ENCODE peak calls at places on chromosomes 16 and 17, in four cellular contexts. One of them, this sample, is unnamed. For H3K4me1, the result is how much of the 10 kb centered on the place peaks cover.

GRCh38 chr16:25011891-25012499 is 3.2 kb downstream of the ARHGAP17 start:
- DNase-seq in sigmoid colon: no peak
- DNase-seq in A549: peak
- DNase-seq in tibial nerve: no peak
- DNase-seq in this sample: no peak

GRCh38 chr16:22732959-22733358 is 81.0 kb upstream of the HS3ST2 start:
- DNase-seq in A549: no peak
- DNase-seq in tibial nerve: no peak
- DNase-seq in sigmoid colon: no peak
- DNase-seq in this sample: no peak

GRCh38 chr17:63697341-63698286 is 2.3 kb downstream of the LIMD2 start:
- DNase-seq in A549: peak
- DNase-seq in tibial nerve: no peak
- DNase-seq in sigmoid colon: no peak
- DNase-seq in this sample: no peak

GRCh38 chr17:74919440-74920305 is 3.4 kb downstream of the USH1G start:
- DNase-seq in sigmoid colon: no peak
- DNase-seq in A549: peak
- DNase-seq in tibial nerve: no peak
- DNase-seq in this sample: no peak

GRCh38 chr17:73015722-73016276 is 76.7 kb downstream of the SLC39A11 start:
- DNase-seq in tibial nerve: no peak
- DNase-seq in A549: no peak
- DNase-seq in sigmoid colon: no peak
- DNase-seq in this sample: no peak

GRCh38 chr17:78109489-78109761 is 19.1 kb downstream of the TMC6 start:
- DNase-seq in tibial nerve: no peak
- DNase-seq in sigmoid colon: peak
- DNase-seq in A549: no peak
- DNase-seq in this sample: no peak

GRCh38 chr17:17528696-17529652 is 32.8 kb upstream of the RASD1 start:
- DNase-seq in tibial nerve: no peak
- DNase-seq in A549: no peak
- DNase-seq in sigmoid colon: no peak
- DNase-seq in this sample: no peak

GRCh38 chr16:14302031-14302398 is 230.9 kb downstream of the MRTFB start:
- DNase-seq in tibial nerve: no peak
- DNase-seq in sigmoid colon: peak
- DNase-seq in A549: peak
- DNase-seq in this sample: no peak

GRCh38 chr17:32341141-32341856 is 674 bp downstream of the C17orf75 start:
- DNase-seq in tibial nerve: no peak
- DNase-seq in A549: peak
- DNase-seq in sigmoid colon: no peak
- DNase-seq in this sample: no peak

GRCh38 chr17:82956146-82956725 is 116.4 kb upstream of the ZNF750 start:
- DNase-seq in sigmoid colon: peak
- DNase-seq in tibial nerve: no peak
- DNase-seq in A549: no peak
- DNase-seq in this sample: no peak

GRCh38 chr17:38701504-38702165 is 3.4 kb upstream of the MLLT6 start:
- DNase-seq in A549: peak
- DNase-seq in tibial nerve: no peak
- DNase-seq in sigmoid colon: no peak
- DNase-seq in this sample: no peak

GRCh38 chr17:68759343-68760140 is 158.4 kb upstream of the FAM20A start:
- DNase-seq in tibial nerve: peak
- DNase-seq in A549: peak
- DNase-seq in sigmoid colon: peak
- DNase-seq in this sample: peak

GRCh38 chr17:82019905-82020873 is 2.5 kb downstream of the CENPX start:
- DNase-seq in tibial nerve: no peak
- DNase-seq in A549: peak
- DNase-seq in sigmoid colon: no peak
- DNase-seq in this sample: no peak

GRCh38 chr17:43572368-43572980 is 26.3 kb upstream of the ETV4 start:
- DNase-seq in tibial nerve: no peak
- DNase-seq in A549: no peak
- DNase-seq in sigmoid colon: no peak
- DNase-seq in this sample: no peak

GRCh38 chr16:68826652-68827051 is 16.7 kb upstream of the TANGO6 start:
- DNase-seq in tibial nerve: no peak
- DNase-seq in A549: no peak
- DNase-seq in sigmoid colon: no peak
- DNase-seq in this sample: no peak

GRCh38 chr16:68823401-68823800 is 19.9 kb upstream of the TANGO6 start:
- DNase-seq in tibial nerve: no peak
- DNase-seq in sigmoid colon: no peak
- DNase-seq in A549: no peak
- DNase-seq in this sample: no peak

GRCh38 chr16:68825427-68825826 is 17.9 kb upstream of the TANGO6 start:
- DNase-seq in sigmoid colon: no peak
- DNase-seq in A549: no peak
- DNase-seq in tibial nerve: no peak
- DNase-seq in this sample: no peak
- TF ChIP-seq POLR2A in sigmoid colon: no peak
- TF ChIP-seq POLR2A in A549: no peak
- TF ChIP-seq POLR2A in tibial nerve: no peak
- TF ChIP-seq POLR2A in this sample: no peak

GRCh38 chr16:28064706-28065249 is 1.3 kb upstream of the GSG1L start:
- DNase-seq in tibial nerve: no peak
- DNase-seq in A549: no peak
- DNase-seq in sigmoid colon: no peak
- DNase-seq in this sample: no peak
- H3K4me1 ChIP-seq in tibial nerve: under half
- H3K4me1 ChIP-seq in A549: under half
- H3K4me1 ChIP-seq in sigmoid colon: under half
- H3K4me1 ChIP-seq in this sample: under half

GRCh38 chr17:80649672-80650338 is 105.2 kb downstream of the RPTOR start:
- DNase-seq in tibial nerve: peak
- DNase-seq in sigmoid colon: no peak
- DNase-seq in A549: peak
- DNase-seq in this sample: no peak
- TF ChIP-seq CTCF in tibial nerve: peak
- TF ChIP-seq CTCF in sigmoid colon: no peak
- TF ChIP-seq CTCF in A549: peak
- TF ChIP-seq CTCF in this sample: no peak

GRCh38 chr17:7841309-7841621 is 7.2 kb downstream of the KDM6B start:
- DNase-seq in A549: no peak
- DNase-seq in tibial nerve: no peak
- DNase-seq in sigmoid colon: no peak
- DNase-seq in this sample: no peak

GRCh38 chr17:7842950-7843535 is 9.0 kb downstream of the KDM6B start:
- DNase-seq in A549: peak
- DNase-seq in tibial nerve: peak
- DNase-seq in sigmoid colon: peak
- DNase-seq in this sample: peak

GRCh38 chr17:7841622-7842379 is 7.8 kb downstream of the KDM6B start:
- DNase-seq in A549: peak
- DNase-seq in tibial nerve: peak
- DNase-seq in sigmoid colon: peak
- DNase-seq in this sample: peak

GRCh38 chr17:7843536-7844291 is 9.7 kb downstream of the KDM6B start:
- DNase-seq in tibial nerve: peak
- DNase-seq in sigmoid colon: peak
- DNase-seq in A549: peak
- DNase-seq in this sample: peak

GRCh38 chr17:7842380-7842949 is 8.4 kb downstream of the KDM6B start:
- DNase-seq in sigmoid colon: peak
- DNase-seq in tibial nerve: peak
- DNase-seq in A549: peak
- DNase-seq in this sample: peak
- TF ChIP-seq POLR2A in sigmoid colon: no peak
- TF ChIP-seq POLR2A in tibial nerve: no peak
- TF ChIP-seq POLR2A in A549: no peak
- TF ChIP-seq POLR2A in this sample: peak

GRCh38 chr16:89410322-89410721 is 80.0 kb downstream of the ANKRD11 start:
- DNase-seq in sigmoid colon: no peak
- DNase-seq in A549: no peak
- DNase-seq in tibial nerve: no peak
- DNase-seq in this sample: no peak
- H3K4me1 ChIP-seq in sigmoid colon: under half
- H3K4me1 ChIP-seq in A549: half or more
- H3K4me1 ChIP-seq in tibial nerve: half or more
- H3K4me1 ChIP-seq in this sample: under half

DNA sequence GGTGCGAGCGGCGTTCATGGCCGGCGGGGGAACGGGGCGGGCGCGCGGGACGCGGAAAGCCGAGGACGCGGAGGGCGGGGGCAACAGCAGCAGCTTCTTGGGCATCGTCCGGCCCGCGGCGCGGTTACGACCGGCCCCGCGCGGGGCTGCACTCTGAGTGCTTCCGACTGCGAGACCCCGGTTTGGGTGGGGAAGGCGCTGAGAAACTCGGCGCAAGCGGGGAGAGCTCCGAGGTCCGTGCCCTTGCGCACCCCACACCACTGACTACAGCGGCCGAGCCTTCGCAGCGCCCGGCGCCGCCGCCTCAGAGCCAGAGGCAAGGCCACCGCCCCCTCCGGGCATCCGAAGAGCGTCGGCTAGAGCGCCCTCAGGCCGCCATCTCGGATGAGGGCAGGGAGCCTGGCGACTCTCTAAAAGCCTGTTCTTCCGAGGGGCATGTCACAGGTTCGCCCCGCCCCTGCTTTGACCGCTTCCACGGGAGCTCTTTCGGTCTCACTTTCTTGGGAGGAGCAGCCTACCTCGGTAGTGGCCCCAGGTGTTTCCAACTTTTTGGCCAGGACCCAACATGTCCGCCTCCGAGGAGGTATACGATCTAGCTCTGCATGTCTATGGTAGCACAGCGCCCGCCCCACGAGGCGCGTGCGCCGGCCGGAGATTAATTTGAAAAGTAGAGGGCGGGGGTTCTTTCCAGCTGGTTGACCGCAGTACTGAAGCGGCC is at the start of gene PRPSAP1:
- DNase-seq in sigmoid colon: peak
- DNase-seq in tibial nerve: peak
- DNase-seq in A549: peak
- DNase-seq in this sample: peak
- TF ChIP-seq CTCF in sigmoid colon: peak
- TF ChIP-seq CTCF in tibial nerve: peak
- TF ChIP-seq CTCF in A549: no peak
- TF ChIP-seq CTCF in this sample: no peak

GRCh38 chr17:40095944-40096791 is 4.2 kb downstream of the NR1D1 start:
- DNase-seq in A549: no peak
- DNase-seq in sigmoid colon: peak
- DNase-seq in tibial nerve: peak
- DNase-seq in this sample: no peak
- TF ChIP-seq POLR2A in A549: no peak
- TF ChIP-seq POLR2A in sigmoid colon: no peak
- TF ChIP-seq POLR2A in tibial nerve: no peak
- TF ChIP-seq POLR2A in this sample: no peak

GRCh38 chr16:2473999-2474876 is 689 bp upstream of the TBC1D24 start:
- DNase-seq in A549: peak
- DNase-seq in tibial nerve: no peak
- DNase-seq in sigmoid colon: no peak
- DNase-seq in this sample: no peak
- H3K4me1 ChIP-seq in A549: under half
- H3K4me1 ChIP-seq in tibial nerve: under half
- H3K4me1 ChIP-seq in sigmoid colon: under half
- H3K4me1 ChIP-seq in this sample: under half

GRCh38 chr17:48137658-48138057 is 30.1 kb downstream of the SNX11 start:
- DNase-seq in tibial nerve: no peak
- DNase-seq in sigmoid colon: no peak
- DNase-seq in A549: no peak
- DNase-seq in this sample: no peak

GRCh38 chr17:48139948-48140347 is 32.4 kb downstream of the SNX11 start:
- DNase-seq in sigmoid colon: no peak
- DNase-seq in A549: no peak
- DNase-seq in tibial nerve: no peak
- DNase-seq in this sample: no peak

GRCh38 chr17:48131216-48131824 is 23.8 kb downstream of the SNX11 start:
- DNase-seq in A549: peak
- DNase-seq in tibial nerve: peak
- DNase-seq in sigmoid colon: peak
- DNase-seq in this sample: peak

GRCh38 chr17:48132375-48132774 is 24.8 kb downstream of the SNX11 start:
- DNase-seq in A549: no peak
- DNase-seq in tibial nerve: no peak
- DNase-seq in sigmoid colon: no peak
- DNase-seq in this sample: no peak

GRCh38 chr17:48134912-48135480 is 27.4 kb downstream of the SNX11 start:
- DNase-seq in sigmoid colon: no peak
- DNase-seq in tibial nerve: no peak
- DNase-seq in A549: no peak
- DNase-seq in this sample: no peak
- TF ChIP-seq CTCF in sigmoid colon: no peak
- TF ChIP-seq CTCF in tibial nerve: no peak
- TF ChIP-seq CTCF in A549: no peak
- TF ChIP-seq CTCF in this sample: no peak

GRCh38 chr17:8187517-8188407 is 2.2 kb downstream of the BORCS6 start:
- DNase-seq in A549: peak
- DNase-seq in sigmoid colon: peak
- DNase-seq in tibial nerve: peak
- DNase-seq in this sample: peak
- TF ChIP-seq POLR2A in A549: peak
- TF ChIP-seq POLR2A in sigmoid colon: peak
- TF ChIP-seq POLR2A in tibial nerve: no peak
- TF ChIP-seq POLR2A in this sample: no peak

This sample was measured in prostate gland.